ENCODE peak calls at places on chromosomes 2 and 18, in six cellular contexts. R, S, D, Y, F and Q are unnamed samples.

GRCh38 chr18:55475916-55476315 is 112.1 kb downstream of the TCF4 start:
- DNase-seq in R (no peak), D (no peak), S (no peak), Y (no peak), F (no peak), Q (no peak)

GRCh38 chr2:166614027-166614426 is 120.0 kb upstream of the SCN7A start:
- DNase-seq in R (no peak), S (no peak), F (no peak), D (no peak), Y (no peak), Q (no peak)

GRCh38 chr2:188787002-188787660 is 187.0 kb upstream of the COL3A1 start:
- DNase-seq in R (no peak), S (peak; percentile 22), F (no peak), D (peak; percentile 74), Y (peak; percentile 52), Q (no peak)

GRCh38 chr18:37717656-37718055 is 152.1 kb upstream of the CELF4 start:
- DNase-seq in S (no peak), R (no peak), F (no peak), Y (no peak), D (no peak), Q (no peak)

GRCh38 chr2:50863218-50863617 is 168.7 kb downstream of the NRXN1 start:
- DNase-seq in S (no peak), Y (no peak), D (no peak), F (no peak), R (no peak), Q (no peak)

GRCh38 chr2:218648473-218649100 is 10.8 kb downstream of the ZNF142 start:
- DNase-seq in D (peak; percentile 71), F (peak; percentile 37), S (peak; percentile 32), Y (peak; percentile 72), R (no peak), Q (peak; percentile 57)

GRCh38 chr2:38093503-38093902 is 17.6 kb upstream of the CYP1B1 start:
- DNase-seq in D (peak; percentile 63), Y (no peak), S (no peak), R (no peak), F (no peak), Q (no peak)

GRCh38 chr18:23352042-23352441 is 101.0 kb upstream of the RIOK3 start:
- DNase-seq in F (no peak), D (no peak), S (no peak), Y (no peak), R (no peak), Q (no peak)

GRCh38 chr2:220985561-220985960 is 586.5 kb downstream of the EPHA4 start:
- DNase-seq in S (no peak), Y (no peak), D (no peak), F (no peak), R (no peak), Q (no peak)
- H3K27ac ChIP-seq in S (no peak overlapping the region), Y (no peak overlapping the region), D (no peak overlapping the region), F (no peak overlapping the region), R (no peak overlapping the region), Q (no peak overlapping the region)

DNA sequence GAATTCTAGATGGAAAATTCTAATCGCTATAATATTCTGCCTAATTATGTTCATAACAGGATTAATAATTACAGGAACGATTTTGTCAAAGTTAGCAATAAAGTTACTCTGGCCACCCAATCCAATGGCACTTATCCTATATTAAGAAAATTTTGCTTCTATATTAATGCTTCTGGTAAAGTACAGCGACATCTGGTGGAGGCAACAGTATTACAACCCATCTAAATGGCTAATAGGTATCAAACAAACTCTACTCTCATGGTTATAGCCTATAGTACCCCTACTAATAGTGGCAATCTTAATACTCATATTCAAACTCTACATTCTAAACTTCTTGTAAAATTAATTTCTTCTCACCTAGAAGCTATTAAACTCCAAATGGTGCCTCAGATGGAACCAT is 1084.7 kb upstream of the LRRTM1 start:
- DNase-seq in D (no peak), S (peak; percentile 7), R (no peak), F (peak; percentile 7), Y (no peak), Q (no peak)
- TF ChIP-seq CTCF in D (no peak), S (peak; percentile 65), R (no peak), F (peak; percentile 40), Y (peak; percentile 39), Q (peak; percentile 15)

GRCh38 chr2:174635747-174636399 is 38.3 kb upstream of the WIPF1 start:
- DNase-seq in Y (no peak), F (no peak), D (peak; percentile 76), S (no peak), R (no peak), Q (no peak)

GRCh38 chr2:174632847-174633620 is 35.4 kb upstream of the WIPF1 start:
- DNase-seq in F (no peak), D (no peak), S (no peak), R (no peak), Y (no peak), Q (no peak)

GRCh38 chr2:174635015-174635593 is 37.5 kb upstream of the WIPF1 start:
- DNase-seq in Y (no peak), S (no peak), D (no peak), R (no peak), F (no peak), Q (no peak)

GRCh38 chr2:174633621-174633927 is 36.0 kb upstream of the WIPF1 start:
- DNase-seq in S (no peak), D (no peak), Y (no peak), F (no peak), R (no peak), Q (peak; percentile 15)

DNA sequence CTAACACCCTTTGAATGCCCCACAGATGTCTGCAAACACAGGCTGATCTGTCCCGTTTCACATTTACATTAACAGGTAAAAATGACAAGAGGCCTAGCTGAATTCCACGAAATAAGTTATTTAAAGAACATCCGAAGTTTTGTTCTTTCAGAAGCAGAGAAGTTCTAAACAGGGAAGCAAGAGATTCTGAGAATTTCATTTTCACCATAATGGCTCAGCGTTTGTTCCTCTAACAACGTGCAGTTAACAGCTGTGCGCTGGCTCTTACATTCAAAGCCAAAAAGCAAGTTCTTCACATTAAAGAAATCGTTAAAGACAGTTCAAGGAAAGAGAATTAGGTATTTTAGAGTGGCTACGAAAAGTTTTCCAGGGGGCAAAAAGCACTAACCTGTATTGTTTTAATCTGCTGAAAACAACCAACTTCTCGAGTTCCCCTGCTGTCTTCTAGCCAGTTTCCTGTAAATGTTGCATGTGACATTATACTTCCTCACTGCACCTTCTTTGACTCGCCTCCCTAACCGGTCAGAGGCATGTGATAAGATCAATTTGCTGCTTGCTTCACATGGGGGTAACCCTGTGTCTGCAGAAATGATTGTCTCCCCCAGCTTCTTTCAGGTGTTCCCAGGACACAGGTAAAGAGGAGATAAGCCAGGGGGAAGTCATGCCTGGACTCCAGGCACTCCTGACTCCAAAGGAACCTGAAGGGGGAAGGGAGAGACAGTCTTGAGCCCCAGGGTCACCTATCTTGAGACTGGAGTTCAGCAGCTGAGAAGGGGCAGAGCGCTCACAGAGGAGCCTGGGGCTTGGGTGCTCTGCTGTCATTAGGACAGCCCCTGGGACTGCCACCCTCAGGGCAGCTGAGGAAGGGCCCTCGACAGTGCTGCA is 36.8 kb upstream of the WIPF1 start:
- DNase-seq in Y (no peak), R (no peak), F (peak; percentile 23), S (no peak), D (no peak), Q (no peak)
- H3K27ac ChIP-seq in Y (no peak overlapping the region), R (peak overlapping the region; percentile 59), F (peak overlapping the region; percentile 61), S (no peak overlapping the region), D (no peak overlapping the region), Q (no peak overlapping the region)

DNA sequence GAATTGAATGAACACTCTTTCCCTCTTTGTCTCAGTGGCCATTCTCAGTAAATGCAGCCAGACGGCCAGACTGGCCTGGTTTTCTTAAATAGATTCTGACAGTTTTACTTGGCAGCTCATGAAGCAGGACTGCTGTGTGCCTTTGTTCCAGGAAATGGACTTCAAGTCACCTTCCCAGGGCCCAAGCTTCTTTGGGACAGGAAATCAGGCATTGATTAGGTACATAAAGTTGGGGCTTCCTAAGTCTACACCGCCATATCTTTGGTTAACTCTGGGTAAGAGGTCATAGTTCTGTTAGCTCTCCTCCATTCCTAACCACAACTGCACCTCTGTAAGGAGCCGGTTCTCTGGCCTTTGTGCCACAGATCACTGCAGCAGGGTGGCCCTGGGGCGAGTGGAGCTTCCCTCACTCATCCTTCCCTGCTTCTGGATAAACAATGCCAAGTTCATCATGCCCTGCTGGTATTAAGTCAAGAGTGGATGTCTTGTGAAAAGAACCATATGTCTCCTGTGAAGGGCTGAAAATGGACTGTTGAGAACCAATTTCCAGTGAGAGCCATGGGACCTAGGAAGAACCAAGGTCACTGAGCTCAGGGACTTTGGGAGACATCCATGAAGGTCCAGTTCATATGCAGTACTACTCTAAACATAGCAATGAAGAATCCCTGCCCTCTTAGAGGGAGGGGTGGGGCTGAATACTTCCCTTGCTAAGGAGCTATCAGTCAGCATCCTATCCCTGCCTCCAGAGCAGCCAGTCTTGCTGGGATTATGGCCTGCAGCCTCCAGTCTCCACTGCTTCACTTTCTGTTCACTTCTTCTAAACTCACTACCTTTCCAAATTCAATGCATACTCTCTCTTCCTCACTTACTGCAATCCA is 122.6 kb upstream of the XPO1 start:
- DNase-seq in Y (no peak), D (no peak), F (no peak), R (peak; percentile 65), S (no peak), Q (no peak)
- TF ChIP-seq CTCF in Y (no peak), D (no peak), F (no peak), R (no peak), S (no peak), Q (no peak)

GRCh38 chr2:25042321-25043240 is 705 bp downstream of the EFR3B start:
- DNase-seq in D (peak; percentile 12), S (no peak), F (peak; percentile 16), Y (peak; percentile 37), R (no peak), Q (peak; percentile 47)
- H3K27ac ChIP-seq in D (no peak overlapping the region), S (no peak overlapping the region), F (no peak overlapping the region), Y (no peak overlapping the region), R (peak overlapping the region; percentile 90), Q (peak overlapping the region; percentile 76)

DNA sequence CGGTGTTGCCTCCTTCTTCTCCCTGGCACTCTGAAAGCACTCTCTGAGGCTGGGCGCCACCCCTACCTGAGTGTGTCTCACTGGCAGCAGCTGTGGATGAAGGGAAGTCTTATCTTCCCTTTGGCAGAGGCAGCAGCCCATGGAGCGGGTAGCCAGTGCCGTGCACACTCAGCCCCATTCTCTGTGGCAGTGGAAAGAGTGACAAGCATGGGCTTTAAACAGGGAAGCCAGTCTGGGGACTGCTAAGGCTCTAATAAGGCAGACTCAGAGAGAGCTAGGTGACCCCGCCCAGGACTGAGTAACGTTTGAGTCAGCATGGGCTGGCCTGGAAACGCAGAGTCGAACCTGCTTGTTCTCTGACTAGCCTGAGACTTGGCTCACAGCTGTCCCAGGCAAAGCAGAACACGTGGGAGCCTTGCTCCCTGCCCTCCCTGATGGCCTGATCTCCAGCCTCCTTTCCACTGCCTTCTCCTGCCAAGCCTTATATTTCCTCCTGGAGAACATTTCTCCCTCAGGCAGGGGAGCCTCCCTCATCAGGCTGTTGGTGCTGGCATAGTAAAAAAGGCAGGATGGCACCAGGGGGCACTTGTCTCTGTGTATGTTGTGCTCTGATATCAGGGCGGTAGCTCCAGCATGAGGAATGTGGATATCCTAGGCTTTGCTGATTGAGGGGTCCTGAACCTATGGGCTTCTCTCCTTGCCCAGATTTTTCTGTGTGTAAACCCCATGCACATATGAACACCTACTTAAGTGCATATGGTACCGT is 93.9 kb upstream of the LGALSL start:
- DNase-seq in D (peak; percentile 95), S (peak; percentile 92), Y (no peak), R (peak; percentile 93), F (peak; percentile 24), Q (no peak)
- TF ChIP-seq CTCF in D (no peak), S (peak; percentile 42), Y (no peak), R (peak; percentile 38), F (no peak), Q (no peak)

GRCh38 chr2:43269074-43269572 is 42.7 kb upstream of the ZFP36L2 start:
- DNase-seq in S (no peak), F (peak; percentile 40), R (peak; percentile 98), Y (no peak), D (peak; percentile 100), Q (peak; percentile 88)
- H3K27ac ChIP-seq in S (no peak overlapping the region), F (no peak overlapping the region), R (peak overlapping the region; percentile 86), Y (no peak overlapping the region), D (peak overlapping the region; percentile 88), Q (peak overlapping the region; percentile 28)